ENCODE peak calls at places on chromosomes 2 and 18, in seven cellular contexts. M is mammary epithelial cell, I is GOT3, A is body of pancreas, L is GM03348, V is glomerular endothelial cell, O is uterus. Z is an unnamed sample.

GRCh38 chr18:31741096-31741735 is 19.5 kb downstream of the SLC25A52 start:
- DNase-seq in M (peak; percentile 12), I (no peak), A (peak; percentile 70), L (peak; percentile 30), V (no peak), O (no peak), Z (peak; percentile 56)

GRCh38 chr18:45954070-45954712 is 12.9 kb downstream of the EPG5 start:
- DNase-seq in M (peak; percentile 80), I (no peak), A (no peak), L (peak; percentile 81), V (no peak), O (no peak), Z (no peak)

GRCh38 chr2:189298481-189298880 is 118.9 kb upstream of the COL5A2 start:
- DNase-seq in M (peak; percentile 8), I (no peak), A (no peak), L (peak; percentile 33), V (no peak), O (no peak), Z (no peak)

GRCh38 chr2:88933980-88934379 is 242.5 kb downstream of the RPIA start:
- DNase-seq in M (peak; percentile 9), I (no peak), A (no peak), L (no peak), V (no peak), O (no peak), Z (peak; percentile 28)

GRCh38 chr18:46281185-46282176 is 177.3 kb downstream of the HAUS1 start:
- DNase-seq in M (peak; percentile 65), I (peak; percentile 6), A (peak; percentile 71), L (peak; percentile 87), V (peak; percentile 42), O (peak; percentile 38), Z (peak; percentile 29)

GRCh38 chr18:46322411-46322891 is 218.3 kb downstream of the HAUS1 start:
- DNase-seq in M (peak; percentile 47), I (no peak), A (no peak), L (no peak), V (no peak), O (no peak), Z (no peak)

GRCh38 chr18:76922107-76922506 is 99.8 kb downstream of the ZNF236 start:
- DNase-seq in M (peak; percentile 1), I (no peak), A (peak; percentile 42), L (peak; percentile 74), V (peak; percentile 9), O (no peak), Z (peak; percentile 59)

GRCh38 chr2:127576433-127577207 is 41.1 kb downstream of the MYO7B start:
- DNase-seq in M (peak; percentile 52), I (peak; percentile 46), A (no peak), L (peak; percentile 95), V (no peak), O (peak; percentile 45), Z (no peak)

GRCh38 chr2:226934546-226935243 is 98.8 kb downstream of the RHBDD1 start:
- DNase-seq in M (no peak), I (no peak), A (no peak), L (no peak), V (no peak), O (no peak), Z (no peak)

GRCh38 chr2:172427256-172427989 is at the start of gene ITGA6:
- DNase-seq in M (peak; percentile 91), I (no peak), A (peak; percentile 93), L (peak; percentile 88), V (no peak), O (peak; percentile 59), Z (peak; percentile 81)

GRCh38 chr2:1743396-1744150 is 742 bp downstream of the PXDN start:
- DNase-seq in M (peak; percentile 46), I (no peak), A (no peak), L (peak; percentile 68), V (no peak), O (peak; percentile 54), Z (no peak)

GRCh38 chr2:95531254-95531771 is 46.8 kb upstream of the TRIM43B start:
- DNase-seq in M (no peak), I (no peak), A (no peak), L (no peak), V (no peak), O (no peak), Z (no peak)

GRCh38 chr2:172181840-172182239 is 79.1 kb upstream of the DLX2 start:
- DNase-seq in M (no peak), I (no peak), A (no peak), L (no peak), V (no peak), O (no peak), Z (no peak)

GRCh38 chr18:55918449-55918848 is 330.5 kb upstream of the TCF4 start:
- DNase-seq in M (no peak), I (no peak), A (no peak), L (peak; percentile 67), V (no peak), O (no peak), Z (no peak)

GRCh38 chr18:13889661-13890060 is 25.7 kb downstream of the MC2R start:
- DNase-seq in M (peak; percentile 8), I (no peak), A (no peak), L (no peak), V (no peak), O (no peak), Z (no peak)

GRCh38 chr2:57497489-57498096 is 549.0 kb upstream of the VRK2 start:
- DNase-seq in M (peak; percentile 24), I (no peak), A (peak; percentile 65), L (peak; percentile 71), V (peak; percentile 18), O (peak; percentile 18), Z (no peak)

Z was measured in naive thymus-derived CD4-positive, alpha-beta T cell.